ENCODE peak calls at places on chromosomes 16 and 17, in five cellular contexts. One of them, this sample, is unnamed.

GRCh38 chr16:3879887-3880564 is 487 bp downstream of the CREBBP start:
- DNase-seq in hepatocyte: peak
- DNase-seq in neural progenitor cell: peak
- DNase-seq in astrocyte: peak
- DNase-seq in PC-3: peak
- DNase-seq in this sample: no peak

GRCh38 chr17:4539025-4539424 is 16.2 kb downstream of the MYBBP1A start:
- DNase-seq in hepatocyte: no peak
- DNase-seq in neural progenitor cell: no peak
- DNase-seq in astrocyte: no peak
- DNase-seq in PC-3: no peak
- DNase-seq in this sample: no peak

GRCh38 chr16:52114414-52114813 is 432.5 kb downstream of the TOX3 start:
- DNase-seq in hepatocyte: peak
- DNase-seq in neural progenitor cell: no peak
- DNase-seq in astrocyte: no peak
- DNase-seq in PC-3: no peak
- DNase-seq in this sample: no peak

GRCh38 chr17:61463068-61463980 is 11.1 kb downstream of the TBX4 start:
- DNase-seq in hepatocyte: no peak
- DNase-seq in neural progenitor cell: no peak
- DNase-seq in astrocyte: no peak
- DNase-seq in PC-3: no peak
- DNase-seq in this sample: no peak

GRCh38 chr16:85248269-85248668 is 136.0 kb upstream of the CIBAR2 start:
- DNase-seq in hepatocyte: no peak
- DNase-seq in neural progenitor cell: no peak
- DNase-seq in astrocyte: no peak
- DNase-seq in PC-3: no peak
- DNase-seq in this sample: no peak

GRCh38 chr17:67995568-67996191 is 589 bp downstream of the C17orf58 start:
- DNase-seq in hepatocyte: peak
- DNase-seq in neural progenitor cell: peak
- DNase-seq in astrocyte: no peak
- DNase-seq in PC-3: peak
- DNase-seq in this sample: no peak

GRCh38 chr16:89383095-89384003 is 107.0 kb downstream of the ANKRD11 start:
- DNase-seq in hepatocyte: peak
- DNase-seq in neural progenitor cell: peak
- DNase-seq in astrocyte: no peak
- DNase-seq in PC-3: peak
- DNase-seq in this sample: peak

GRCh38 chr16:24851700-24852099 is 5.9 kb downstream of the SLC5A11 start:
- DNase-seq in hepatocyte: no peak
- DNase-seq in neural progenitor cell: no peak
- DNase-seq in astrocyte: peak
- DNase-seq in PC-3: peak
- DNase-seq in this sample: no peak

GRCh38 chr16:88924834-88925539 is 52.0 kb downstream of the CBFA2T3 start:
- DNase-seq in hepatocyte: peak
- DNase-seq in neural progenitor cell: peak
- DNase-seq in astrocyte: peak
- DNase-seq in PC-3: peak
- DNase-seq in this sample: peak

GRCh38 chr17:17445925-17446665 is 30.7 kb upstream of the MED9 start:
- DNase-seq in hepatocyte: peak
- DNase-seq in neural progenitor cell: no peak
- DNase-seq in astrocyte: peak
- DNase-seq in PC-3: peak
- DNase-seq in this sample: peak

GRCh38 chr17:17446666-17447155 is 30.1 kb upstream of the MED9 start:
- DNase-seq in hepatocyte: no peak
- DNase-seq in neural progenitor cell: no peak
- DNase-seq in astrocyte: no peak
- DNase-seq in PC-3: no peak
- DNase-seq in this sample: no peak

GRCh38 chr17:17448723-17449122 is 28.1 kb upstream of the MED9 start:
- DNase-seq in hepatocyte: no peak
- DNase-seq in neural progenitor cell: no peak
- DNase-seq in astrocyte: no peak
- DNase-seq in PC-3: no peak
- DNase-seq in this sample: no peak

GRCh38 chr17:17447264-17447663 is 29.5 kb upstream of the MED9 start:
- DNase-seq in hepatocyte: no peak
- DNase-seq in neural progenitor cell: no peak
- DNase-seq in astrocyte: no peak
- DNase-seq in PC-3: no peak
- DNase-seq in this sample: no peak

GRCh38 chr17:17448076-17448475 is 28.7 kb upstream of the MED9 start:
- DNase-seq in hepatocyte: no peak
- DNase-seq in neural progenitor cell: no peak
- DNase-seq in astrocyte: no peak
- DNase-seq in PC-3: no peak
- DNase-seq in this sample: no peak
- TF ChIP-seq EZH2 in hepatocyte: no peak
- TF ChIP-seq EZH2 in neural progenitor cell: no peak
- TF ChIP-seq EZH2 in astrocyte: no peak
- TF ChIP-seq EZH2 in PC-3: no peak
- TF ChIP-seq EZH2 in this sample: no peak

DNA sequence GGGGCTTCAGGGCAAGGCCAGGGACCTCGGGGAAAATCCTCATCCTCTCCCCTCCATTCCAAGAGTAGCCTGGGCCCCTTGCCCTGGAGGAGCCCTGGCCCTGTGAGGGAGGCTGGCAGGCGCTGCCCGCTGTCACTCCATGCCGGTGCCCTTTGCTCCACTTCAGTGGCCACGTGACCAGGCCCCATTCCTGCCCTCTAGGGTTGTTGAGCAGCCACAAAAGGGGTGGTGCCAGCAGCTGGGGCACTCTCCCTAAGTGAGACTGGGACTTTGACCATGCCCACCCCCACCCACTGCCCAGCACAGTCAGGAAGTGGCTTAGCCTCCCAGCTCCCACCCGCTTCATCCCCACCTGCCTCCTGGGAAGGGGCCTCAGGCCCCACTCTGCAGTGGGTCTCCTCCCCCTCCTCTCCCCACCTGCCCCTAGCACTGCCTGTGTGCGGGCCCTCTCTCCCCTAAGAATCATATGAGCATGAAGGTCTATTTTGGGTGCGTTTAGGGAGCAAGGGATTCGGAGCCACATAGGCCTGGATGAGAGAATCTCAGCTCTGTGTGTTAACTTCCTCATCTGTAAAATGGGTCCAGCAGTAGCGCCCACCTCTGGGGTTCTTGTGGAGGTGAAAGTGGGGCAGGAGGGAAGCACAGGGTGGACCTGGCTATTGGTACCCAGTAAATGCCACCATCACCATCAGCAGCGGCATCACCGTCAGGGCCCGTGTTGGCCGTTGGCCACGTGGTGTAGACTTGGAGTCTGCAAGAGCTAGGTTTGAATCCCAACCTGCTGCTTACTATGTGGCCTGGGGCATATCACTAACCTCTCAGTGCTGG is 7.2 kb downstream of the PDK2 start:
- DNase-seq in hepatocyte: peak
- DNase-seq in neural progenitor cell: no peak
- DNase-seq in astrocyte: no peak
- DNase-seq in PC-3: no peak
- DNase-seq in this sample: peak
- H3K4me3 ChIP-seq in hepatocyte: no peak
- H3K4me3 ChIP-seq in neural progenitor cell: no peak
- H3K4me3 ChIP-seq in astrocyte: no peak
- H3K4me3 ChIP-seq in PC-3: no peak
- H3K4me3 ChIP-seq in this sample: no peak

GRCh38 chr16:87626401-87626800 is 24.1 kb downstream of the JPH3 start:
- DNase-seq in hepatocyte: no peak
- DNase-seq in neural progenitor cell: no peak
- DNase-seq in astrocyte: no peak
- DNase-seq in PC-3: no peak
- DNase-seq in this sample: no peak

GRCh38 chr16:87626905-87627304 is 24.6 kb downstream of the JPH3 start:
- DNase-seq in hepatocyte: no peak
- DNase-seq in neural progenitor cell: no peak
- DNase-seq in astrocyte: no peak
- DNase-seq in PC-3: no peak
- DNase-seq in this sample: no peak

GRCh38 chr16:87628940-87629339 is 26.6 kb downstream of the JPH3 start:
- DNase-seq in hepatocyte: no peak
- DNase-seq in neural progenitor cell: no peak
- DNase-seq in astrocyte: peak
- DNase-seq in PC-3: peak
- DNase-seq in this sample: peak

GRCh38 chr16:87627542-87628245 is 25.4 kb downstream of the JPH3 start:
- DNase-seq in hepatocyte: no peak
- DNase-seq in neural progenitor cell: no peak
- DNase-seq in astrocyte: no peak
- DNase-seq in PC-3: no peak
- DNase-seq in this sample: no peak

DNA sequence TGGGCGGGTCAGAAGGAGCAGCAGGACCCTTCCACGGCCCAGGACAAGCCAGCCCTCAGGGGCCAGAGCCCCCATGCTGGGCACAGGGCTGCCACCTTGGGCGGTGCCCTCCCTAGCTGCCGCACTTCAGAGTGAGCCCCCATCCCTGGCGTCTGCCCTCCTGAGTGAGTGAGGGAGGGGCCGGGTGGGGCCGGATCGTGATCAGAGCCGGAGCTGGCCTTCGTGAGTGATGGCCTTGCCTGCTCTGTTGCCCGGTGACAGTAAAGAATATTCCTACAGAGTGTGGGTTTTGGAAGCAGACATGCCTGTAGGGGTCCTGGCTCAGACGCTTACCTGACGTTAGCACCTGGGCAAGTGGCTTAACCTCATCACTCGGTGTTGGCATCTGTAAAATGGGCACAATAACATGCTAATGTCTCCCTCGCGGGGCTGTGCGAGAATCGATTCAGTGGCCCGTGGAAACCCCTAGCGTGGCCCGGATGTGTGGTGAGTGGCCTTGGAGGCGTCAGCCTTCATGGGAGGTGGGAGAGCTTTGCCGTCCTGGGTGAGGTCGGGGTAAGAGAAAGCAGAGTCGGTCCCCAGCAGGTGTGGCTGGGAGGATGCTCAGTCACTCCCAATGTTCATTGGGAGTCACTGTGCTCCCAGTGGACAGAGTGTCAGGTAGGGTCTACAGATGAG is 26.1 kb downstream of the JPH3 start:
- DNase-seq in hepatocyte: no peak
- DNase-seq in neural progenitor cell: no peak
- DNase-seq in astrocyte: no peak
- DNase-seq in PC-3: no peak
- DNase-seq in this sample: no peak
- H2AFZ ChIP-seq in hepatocyte: no peak
- H2AFZ ChIP-seq in neural progenitor cell: no peak
- H2AFZ ChIP-seq in astrocyte: no peak
- H2AFZ ChIP-seq in PC-3: no peak
- H2AFZ ChIP-seq in this sample: no peak

GRCh38 chr16:86299882-86300490 is 210.3 kb upstream of the FOXF1 start:
- DNase-seq in hepatocyte: no peak
- DNase-seq in neural progenitor cell: peak
- DNase-seq in astrocyte: no peak
- DNase-seq in PC-3: no peak
- DNase-seq in this sample: no peak

GRCh38 chr16:86302710-86303109 is 207.6 kb upstream of the FOXF1 start:
- DNase-seq in hepatocyte: no peak
- DNase-seq in neural progenitor cell: no peak
- DNase-seq in astrocyte: no peak
- DNase-seq in PC-3: no peak
- DNase-seq in this sample: no peak

GRCh38 chr16:86303787-86304685 is 206.3 kb upstream of the FOXF1 start:
- DNase-seq in hepatocyte: no peak
- DNase-seq in neural progenitor cell: no peak
- DNase-seq in astrocyte: no peak
- DNase-seq in PC-3: no peak
- DNase-seq in this sample: no peak

GRCh38 chr16:86298166-86299131 is 211.9 kb upstream of the FOXF1 start:
- DNase-seq in hepatocyte: peak
- DNase-seq in neural progenitor cell: peak
- DNase-seq in astrocyte: peak
- DNase-seq in PC-3: no peak
- DNase-seq in this sample: no peak

DNA sequence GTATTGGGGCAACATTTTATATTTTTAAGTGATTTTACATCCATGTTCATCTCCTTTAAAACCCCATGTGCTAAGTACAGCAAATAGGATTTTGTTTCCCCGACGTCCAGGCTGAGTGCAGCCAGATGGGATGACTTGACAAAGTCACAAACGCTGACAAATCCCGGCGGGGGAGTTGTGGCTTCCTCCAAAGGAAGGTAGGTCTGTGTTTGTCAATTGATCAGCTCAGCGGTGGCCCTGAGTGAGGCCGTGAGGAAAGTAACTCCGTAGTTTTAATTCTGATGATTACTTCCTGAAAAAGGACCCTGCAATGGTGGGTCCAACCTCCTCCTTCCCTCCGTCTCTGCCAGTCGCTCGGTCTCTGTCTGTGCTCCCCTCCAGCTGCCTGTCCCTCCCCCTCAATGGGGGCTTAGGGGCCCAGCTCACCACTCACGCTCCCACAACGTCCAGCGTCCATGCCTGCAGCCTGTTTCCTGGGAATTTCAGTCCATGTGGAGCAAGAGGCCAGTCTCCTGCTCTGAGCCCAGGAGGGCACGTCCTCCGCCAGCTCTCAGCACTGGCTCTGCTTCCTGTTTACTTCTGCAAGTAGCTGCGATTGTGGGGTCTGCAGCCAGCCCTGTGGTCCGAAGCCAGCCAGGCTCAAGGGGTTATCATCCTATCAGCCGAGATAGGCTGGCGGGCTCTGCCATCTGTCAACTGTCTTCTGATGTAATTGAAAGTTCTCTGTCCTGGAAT is 209.4 kb upstream of the FOXF1 start:
- DNase-seq in hepatocyte: peak
- DNase-seq in neural progenitor cell: peak
- DNase-seq in astrocyte: peak
- DNase-seq in PC-3: no peak
- DNase-seq in this sample: no peak
- TF ChIP-seq EZH2 in hepatocyte: no peak
- TF ChIP-seq EZH2 in neural progenitor cell: no peak
- TF ChIP-seq EZH2 in astrocyte: no peak
- TF ChIP-seq EZH2 in PC-3: no peak
- TF ChIP-seq EZH2 in this sample: no peak

DNA sequence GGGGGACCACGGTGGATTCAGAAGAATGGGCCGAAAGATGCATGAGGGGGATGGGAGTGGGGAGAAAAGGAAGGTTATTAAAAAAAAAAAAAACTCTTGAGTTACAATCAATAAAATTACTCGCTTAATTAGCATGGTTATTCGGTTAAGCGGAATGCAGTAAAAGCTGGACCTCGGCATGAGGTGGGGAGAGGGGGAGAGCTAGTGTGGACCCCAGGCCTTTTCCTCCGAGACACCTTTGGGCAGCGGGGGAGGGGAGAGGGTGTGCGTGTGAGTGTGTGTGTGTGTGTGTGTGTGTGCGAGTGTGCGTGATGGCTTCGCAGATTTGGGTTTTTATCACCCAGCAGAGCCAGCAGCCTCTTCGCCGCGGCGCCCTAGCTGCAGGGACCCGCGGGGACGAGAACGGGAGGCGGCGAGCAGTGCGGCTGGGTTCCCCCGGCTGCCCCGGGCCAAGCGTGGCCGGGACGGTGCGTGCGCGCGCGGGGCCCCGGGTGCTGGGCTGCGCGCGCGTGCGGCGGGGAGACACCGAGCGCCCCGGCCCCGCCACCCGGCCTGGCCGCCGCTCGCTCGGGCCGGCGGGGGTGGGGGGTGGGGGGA is 3.7 kb downstream of the BAHCC1 start:
- DNase-seq in hepatocyte: no peak
- DNase-seq in neural progenitor cell: peak
- DNase-seq in astrocyte: no peak
- DNase-seq in PC-3: peak
- DNase-seq in this sample: no peak
- H3K4me3 ChIP-seq in hepatocyte: peak
- H3K4me3 ChIP-seq in neural progenitor cell: peak
- H3K4me3 ChIP-seq in astrocyte: peak
- H3K4me3 ChIP-seq in PC-3: peak
- H3K4me3 ChIP-seq in this sample: peak

GRCh38 chr17:42900460-42901331 is at the start of gene G6PC1:
- DNase-seq in hepatocyte: no peak
- DNase-seq in neural progenitor cell: no peak
- DNase-seq in astrocyte: no peak
- DNase-seq in PC-3: no peak
- DNase-seq in this sample: no peak
- H2AFZ ChIP-seq in hepatocyte: no peak
- H2AFZ ChIP-seq in neural progenitor cell: no peak
- H2AFZ ChIP-seq in astrocyte: no peak
- H2AFZ ChIP-seq in PC-3: no peak
- H2AFZ ChIP-seq in this sample: no peak

This sample was measured in PC-9.